ENCODE peak calls at places on chromosomes 3 and 15, in nine cellular contexts. One of them, this sample, is unnamed.

GRCh38 chr3:49266410-49267170 is 10.4 kb downstream of the C3orf62 start:
- DNase-seq in fibroblast of lung: no peak
- DNase-seq in WERI-Rb-1: no peak
- DNase-seq in GM12864: no peak
- DNase-seq in kidney: no peak
- DNase-seq in glutamatergic neuron: no peak
- DNase-seq in left lung: no peak
- DNase-seq in MM.1S: no peak
- DNase-seq in progenitor cell of endocrine pancreas: no peak
- DNase-seq in this sample: no peak

GRCh38 chr3:14093831-14094230 is 30.8 kb downstream of the CHCHD4 start:
- DNase-seq in fibroblast of lung: no peak
- DNase-seq in WERI-Rb-1: peak
- DNase-seq in GM12864: no peak
- DNase-seq in kidney: no peak
- DNase-seq in glutamatergic neuron: no peak
- DNase-seq in left lung: no peak
- DNase-seq in MM.1S: no peak
- DNase-seq in progenitor cell of endocrine pancreas: no peak
- DNase-seq in this sample: no peak

GRCh38 chr15:38263996-38264395 is 11.4 kb downstream of the SPRED1 start:
- DNase-seq in fibroblast of lung: peak
- DNase-seq in WERI-Rb-1: no peak
- DNase-seq in GM12864: no peak
- DNase-seq in kidney: no peak
- DNase-seq in glutamatergic neuron: no peak
- DNase-seq in left lung: no peak
- DNase-seq in MM.1S: no peak
- DNase-seq in progenitor cell of endocrine pancreas: no peak
- DNase-seq in this sample: no peak

GRCh38 chr15:81779181-81779580 is 266.6 kb downstream of the MEX3B start:
- DNase-seq in fibroblast of lung: no peak
- DNase-seq in WERI-Rb-1: no peak
- DNase-seq in GM12864: no peak
- DNase-seq in kidney: no peak
- DNase-seq in glutamatergic neuron: no peak
- DNase-seq in left lung: no peak
- DNase-seq in MM.1S: no peak
- DNase-seq in progenitor cell of endocrine pancreas: no peak
- DNase-seq in this sample: no peak

GRCh38 chr3:171066216-171066615 is 39.7 kb upstream of the SLC2A2 start:
- DNase-seq in fibroblast of lung: no peak
- DNase-seq in WERI-Rb-1: no peak
- DNase-seq in GM12864: no peak
- DNase-seq in kidney: no peak
- DNase-seq in glutamatergic neuron: no peak
- DNase-seq in left lung: no peak
- DNase-seq in MM.1S: no peak
- DNase-seq in progenitor cell of endocrine pancreas: no peak
- DNase-seq in this sample: no peak

GRCh38 chr15:45653702-45654424 is 19.0 kb downstream of the SQOR start:
- DNase-seq in fibroblast of lung: no peak
- DNase-seq in WERI-Rb-1: no peak
- DNase-seq in GM12864: no peak
- DNase-seq in kidney: no peak
- DNase-seq in glutamatergic neuron: no peak
- DNase-seq in left lung: no peak
- DNase-seq in MM.1S: no peak
- DNase-seq in progenitor cell of endocrine pancreas: no peak
- DNase-seq in this sample: peak

GRCh38 chr3:72174890-72175289 is 389.9 kb upstream of the PROK2 start:
- DNase-seq in fibroblast of lung: no peak
- DNase-seq in WERI-Rb-1: peak
- DNase-seq in GM12864: no peak
- DNase-seq in kidney: no peak
- DNase-seq in glutamatergic neuron: no peak
- DNase-seq in left lung: no peak
- DNase-seq in MM.1S: no peak
- DNase-seq in progenitor cell of endocrine pancreas: no peak
- DNase-seq in this sample: no peak

GRCh38 chr3:34504755-34505154 is 706.3 kb downstream of the PDCD6IP start:
- DNase-seq in fibroblast of lung: no peak
- DNase-seq in WERI-Rb-1: no peak
- DNase-seq in GM12864: no peak
- DNase-seq in kidney: no peak
- DNase-seq in glutamatergic neuron: no peak
- DNase-seq in left lung: no peak
- DNase-seq in MM.1S: no peak
- DNase-seq in progenitor cell of endocrine pancreas: no peak
- DNase-seq in this sample: no peak

GRCh38 chr15:70152070-70152480 is 54.4 kb upstream of the TLE3 start:
- DNase-seq in fibroblast of lung: no peak
- DNase-seq in WERI-Rb-1: no peak
- DNase-seq in GM12864: no peak
- DNase-seq in kidney: no peak
- DNase-seq in glutamatergic neuron: peak
- DNase-seq in left lung: no peak
- DNase-seq in MM.1S: peak
- DNase-seq in progenitor cell of endocrine pancreas: no peak
- DNase-seq in this sample: peak

GRCh38 chr15:44882499-44882968 is 74.0 kb upstream of the TERB2 start:
- DNase-seq in fibroblast of lung: no peak
- DNase-seq in WERI-Rb-1: no peak
- DNase-seq in GM12864: peak
- DNase-seq in kidney: no peak
- DNase-seq in glutamatergic neuron: no peak
- DNase-seq in left lung: no peak
- DNase-seq in MM.1S: no peak
- DNase-seq in progenitor cell of endocrine pancreas: no peak
- DNase-seq in this sample: no peak

GRCh38 chr3:17639765-17640164 is 102.7 kb downstream of the TBC1D5 start:
- DNase-seq in fibroblast of lung: peak
- DNase-seq in WERI-Rb-1: no peak
- DNase-seq in GM12864: no peak
- DNase-seq in kidney: no peak
- DNase-seq in glutamatergic neuron: no peak
- DNase-seq in left lung: no peak
- DNase-seq in MM.1S: no peak
- DNase-seq in progenitor cell of endocrine pancreas: no peak
- DNase-seq in this sample: no peak

GRCh38 chr3:6994081-6994668 is 133.3 kb downstream of the GRM7 start:
- DNase-seq in fibroblast of lung: no peak
- DNase-seq in WERI-Rb-1: no peak
- DNase-seq in GM12864: no peak
- DNase-seq in kidney: no peak
- DNase-seq in glutamatergic neuron: no peak
- DNase-seq in left lung: no peak
- DNase-seq in MM.1S: no peak
- DNase-seq in progenitor cell of endocrine pancreas: no peak
- DNase-seq in this sample: no peak

GRCh38 chr3:6605245-6605644 is 255.7 kb upstream of the GRM7 start:
- DNase-seq in fibroblast of lung: no peak
- DNase-seq in WERI-Rb-1: no peak
- DNase-seq in GM12864: no peak
- DNase-seq in kidney: no peak
- DNase-seq in glutamatergic neuron: no peak
- DNase-seq in left lung: no peak
- DNase-seq in MM.1S: peak
- DNase-seq in progenitor cell of endocrine pancreas: no peak
- DNase-seq in this sample: no peak

GRCh38 chr3:170999737-171000242 is 26.7 kb downstream of the SLC2A2 start:
- DNase-seq in fibroblast of lung: peak
- DNase-seq in WERI-Rb-1: no peak
- DNase-seq in GM12864: no peak
- DNase-seq in kidney: no peak
- DNase-seq in glutamatergic neuron: no peak
- DNase-seq in left lung: no peak
- DNase-seq in MM.1S: no peak
- DNase-seq in progenitor cell of endocrine pancreas: no peak
- DNase-seq in this sample: no peak

DNA sequence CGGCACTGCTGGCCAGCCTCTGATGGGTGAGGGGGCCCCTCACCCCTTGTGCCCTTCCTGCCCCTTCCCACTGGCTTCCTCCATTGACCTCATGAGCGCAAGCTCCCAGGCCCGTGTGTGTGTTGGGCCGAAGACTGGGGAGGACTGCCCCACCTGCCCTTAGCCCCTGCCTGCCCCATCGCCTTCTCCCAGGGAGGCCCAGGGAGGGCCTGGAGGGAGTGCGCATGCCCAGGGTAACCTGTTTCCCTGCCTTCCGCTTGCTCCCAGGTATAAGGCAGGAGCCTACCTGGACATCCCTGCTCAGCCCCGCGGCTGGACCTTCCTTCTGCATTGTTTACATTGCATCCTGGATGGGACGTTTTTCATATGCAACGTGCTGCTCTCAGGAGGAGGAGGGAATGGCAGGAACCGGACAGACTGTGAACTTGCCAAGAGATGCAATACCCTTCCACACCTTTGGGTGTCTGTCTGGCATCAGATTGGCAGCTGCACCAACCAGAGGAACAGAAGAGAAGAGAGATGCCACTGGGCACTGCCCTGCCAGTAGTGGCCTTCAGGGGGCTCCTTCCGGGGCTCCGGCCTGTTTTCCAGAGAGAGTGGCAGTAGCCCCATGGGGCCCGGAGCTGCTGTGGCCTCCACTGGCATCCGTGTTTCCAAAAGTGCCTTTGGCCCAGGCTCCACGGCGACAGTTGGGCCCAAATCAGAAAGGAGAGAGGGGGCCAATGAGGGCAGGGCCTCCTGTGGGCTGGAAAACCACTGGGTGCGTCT is 8.8 kb downstream of the DLL4 start:
- DNase-seq in fibroblast of lung: no peak
- DNase-seq in WERI-Rb-1: no peak
- DNase-seq in GM12864: no peak
- DNase-seq in kidney: no peak
- DNase-seq in glutamatergic neuron: no peak
- DNase-seq in left lung: peak
- DNase-seq in MM.1S: no peak
- DNase-seq in progenitor cell of endocrine pancreas: no peak
- DNase-seq in this sample: no peak
- TF ChIP-seq CTCF in fibroblast of lung: peak
- TF ChIP-seq CTCF in WERI-Rb-1: peak
- TF ChIP-seq CTCF in GM12864: peak
- TF ChIP-seq CTCF in kidney: peak
- TF ChIP-seq CTCF in glutamatergic neuron: peak
- TF ChIP-seq CTCF in left lung: no peak
- TF ChIP-seq CTCF in MM.1S: peak
- TF ChIP-seq CTCF in progenitor cell of endocrine pancreas: peak
- TF ChIP-seq CTCF in this sample: no peak

DNA sequence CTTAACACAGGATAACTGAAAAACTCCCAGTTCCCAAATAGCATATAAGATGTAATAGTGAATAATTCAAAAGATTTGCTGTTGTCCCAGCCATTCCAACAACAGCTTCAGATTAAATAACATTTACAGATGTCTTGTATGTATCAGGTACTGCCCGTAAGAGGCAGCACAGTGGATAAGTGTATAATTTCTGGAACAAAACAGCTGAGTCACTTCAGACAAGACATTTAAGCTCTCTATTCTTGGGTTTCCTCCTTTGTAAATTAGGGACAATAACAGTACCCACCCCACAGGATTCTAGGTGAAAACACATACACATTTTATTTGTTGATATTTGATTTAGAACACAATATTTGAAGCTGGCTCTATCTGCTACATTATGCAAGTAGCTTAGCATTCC is 2.6 kb upstream of the WWTR1 start:
- DNase-seq in fibroblast of lung: no peak
- DNase-seq in WERI-Rb-1: no peak
- DNase-seq in GM12864: no peak
- DNase-seq in kidney: no peak
- DNase-seq in glutamatergic neuron: no peak
- DNase-seq in left lung: no peak
- DNase-seq in MM.1S: no peak
- DNase-seq in progenitor cell of endocrine pancreas: no peak
- DNase-seq in this sample: no peak
- TF ChIP-seq CTCF in fibroblast of lung: no peak
- TF ChIP-seq CTCF in WERI-Rb-1: no peak
- TF ChIP-seq CTCF in GM12864: no peak
- TF ChIP-seq CTCF in kidney: no peak
- TF ChIP-seq CTCF in glutamatergic neuron: no peak
- TF ChIP-seq CTCF in left lung: no peak
- TF ChIP-seq CTCF in MM.1S: no peak
- TF ChIP-seq CTCF in progenitor cell of endocrine pancreas: no peak
- TF ChIP-seq CTCF in this sample: no peak

DNA sequence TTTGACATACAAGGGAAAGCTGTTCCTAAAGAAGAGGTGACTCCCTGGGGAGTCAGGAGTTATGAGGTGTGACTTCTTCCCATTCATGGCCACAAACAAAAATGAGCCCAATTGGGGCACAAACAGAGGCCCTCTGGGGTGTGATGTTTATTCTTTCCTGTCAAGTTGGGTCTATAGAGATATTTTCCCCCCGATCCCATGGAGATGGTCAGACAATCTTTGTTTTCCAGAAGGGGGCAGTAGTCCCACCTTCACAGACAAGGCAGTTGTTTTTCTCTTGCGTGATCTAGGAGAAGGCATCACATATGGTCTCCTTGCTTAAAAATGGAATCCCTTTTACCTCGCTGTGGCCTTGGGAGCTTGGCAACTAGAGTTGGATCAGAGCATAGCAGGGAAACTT is 110.3 kb downstream of the MFSD1 start:
- DNase-seq in fibroblast of lung: no peak
- DNase-seq in WERI-Rb-1: no peak
- DNase-seq in GM12864: no peak
- DNase-seq in kidney: no peak
- DNase-seq in glutamatergic neuron: no peak
- DNase-seq in left lung: no peak
- DNase-seq in MM.1S: no peak
- DNase-seq in progenitor cell of endocrine pancreas: no peak
- DNase-seq in this sample: no peak
- TF ChIP-seq CTCF in fibroblast of lung: no peak
- TF ChIP-seq CTCF in WERI-Rb-1: peak
- TF ChIP-seq CTCF in GM12864: no peak
- TF ChIP-seq CTCF in kidney: no peak
- TF ChIP-seq CTCF in glutamatergic neuron: no peak
- TF ChIP-seq CTCF in left lung: no peak
- TF ChIP-seq CTCF in MM.1S: peak
- TF ChIP-seq CTCF in progenitor cell of endocrine pancreas: peak
- TF ChIP-seq CTCF in this sample: no peak

GRCh38 chr3:8095724-8096123 is 405.9 kb upstream of the LMCD1 start:
- DNase-seq in fibroblast of lung: no peak
- DNase-seq in WERI-Rb-1: peak
- DNase-seq in GM12864: no peak
- DNase-seq in kidney: no peak
- DNase-seq in glutamatergic neuron: peak
- DNase-seq in left lung: no peak
- DNase-seq in MM.1S: no peak
- DNase-seq in progenitor cell of endocrine pancreas: no peak
- DNase-seq in this sample: no peak

GRCh38 chr3:8094415-8094814 is 407.2 kb upstream of the LMCD1 start:
- DNase-seq in fibroblast of lung: no peak
- DNase-seq in WERI-Rb-1: no peak
- DNase-seq in GM12864: no peak
- DNase-seq in kidney: no peak
- DNase-seq in glutamatergic neuron: no peak
- DNase-seq in left lung: no peak
- DNase-seq in MM.1S: no peak
- DNase-seq in progenitor cell of endocrine pancreas: no peak
- DNase-seq in this sample: no peak

DNA sequence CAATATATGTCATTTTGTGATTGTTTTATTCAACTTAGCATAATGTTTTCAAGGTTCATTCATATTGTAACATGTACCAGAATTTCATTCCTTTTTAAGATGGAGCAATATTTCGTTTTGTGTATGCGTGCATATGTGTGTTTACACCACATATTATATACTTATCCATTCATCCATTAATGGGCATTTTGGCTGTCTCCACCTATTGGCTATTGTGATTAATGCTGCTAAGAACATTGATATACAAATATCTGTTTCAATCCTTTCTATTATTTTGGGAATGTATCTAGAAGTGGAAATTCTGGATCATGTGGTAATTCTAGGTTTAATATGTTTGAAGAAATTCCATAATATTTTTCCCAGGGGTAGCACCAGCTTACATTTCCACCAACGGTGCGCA is 403.9 kb upstream of the LMCD1 start:
- DNase-seq in fibroblast of lung: no peak
- DNase-seq in WERI-Rb-1: no peak
- DNase-seq in GM12864: no peak
- DNase-seq in kidney: no peak
- DNase-seq in glutamatergic neuron: no peak
- DNase-seq in left lung: no peak
- DNase-seq in MM.1S: no peak
- DNase-seq in progenitor cell of endocrine pancreas: no peak
- DNase-seq in this sample: no peak
- TF ChIP-seq CTCF in fibroblast of lung: no peak
- TF ChIP-seq CTCF in WERI-Rb-1: no peak
- TF ChIP-seq CTCF in GM12864: no peak
- TF ChIP-seq CTCF in kidney: no peak
- TF ChIP-seq CTCF in glutamatergic neuron: peak
- TF ChIP-seq CTCF in left lung: no peak
- TF ChIP-seq CTCF in MM.1S: no peak
- TF ChIP-seq CTCF in progenitor cell of endocrine pancreas: no peak
- TF ChIP-seq CTCF in this sample: no peak